ENCODE peak calls at places on chromosomes 5 and 9, in four cellular contexts. One of them, this sample, is unnamed.
A peak's percentile ranks its signal among the peaks of the same experiment; 100 is the strongest.

GRCh38 chr9:27538668-27539067 is 9.1 kb upstream of the MOB3B start:
- DNase-seq in AG04449: no peak
- DNase-seq in SJSA1: no peak
- DNase-seq in PC-3: no peak
- DNase-seq in this sample: no peak

GRCh38 chr9:132168347-132168746 is 6.5 kb downstream of the NTNG2 start:
- DNase-seq in AG04449: no peak
- DNase-seq in SJSA1: no peak
- DNase-seq in PC-3: peak; percentile 27
- DNase-seq in this sample: no peak

GRCh38 chr9:126095546-126096190 is 231.0 kb upstream of the MVB12B start:
- DNase-seq in AG04449: no peak
- DNase-seq in SJSA1: no peak
- DNase-seq in PC-3: no peak
- DNase-seq in this sample: no peak

GRCh38 chr5:2659071-2659470 is 92.4 kb downstream of the IRX2 start:
- DNase-seq in AG04449: no peak
- DNase-seq in SJSA1: peak; percentile 26
- DNase-seq in PC-3: no peak
- DNase-seq in this sample: no peak

GRCh38 chr5:128549496-128549895 is 11.5 kb upstream of the FBN2 start:
- DNase-seq in AG04449: no peak
- DNase-seq in SJSA1: no peak
- DNase-seq in PC-3: no peak
- DNase-seq in this sample: no peak

GRCh38 chr5:9207820-9208418 is 338.0 kb downstream of the SEMA5A start:
- DNase-seq in AG04449: no peak
- DNase-seq in SJSA1: no peak
- DNase-seq in PC-3: peak; percentile 90
- DNase-seq in this sample: no peak

GRCh38 chr5:74382864-74383618 is 257.5 kb downstream of the ENC1 start:
- DNase-seq in AG04449: peak; percentile 40
- DNase-seq in SJSA1: no peak
- DNase-seq in PC-3: peak; percentile 48
- DNase-seq in this sample: no peak

GRCh38 chr5:160045004-160045403 is 36.1 kb downstream of the TTC1 start:
- DNase-seq in AG04449: no peak
- DNase-seq in SJSA1: no peak
- DNase-seq in PC-3: no peak
- DNase-seq in this sample: no peak

GRCh38 chr5:114305402-114306207 is 56.3 kb upstream of the KCNN2 start:
- DNase-seq in AG04449: no peak
- DNase-seq in SJSA1: no peak
- DNase-seq in PC-3: peak; percentile 5
- DNase-seq in this sample: no peak

GRCh38 chr5:123035950-123036390 is 555 bp downstream of the PPIC start:
- DNase-seq in AG04449: no peak
- DNase-seq in SJSA1: peak; percentile 66
- DNase-seq in PC-3: peak; percentile 39
- DNase-seq in this sample: no peak

GRCh38 chr9:31188496-31188895 is 1195.9 kb upstream of the ACO1 start:
- DNase-seq in AG04449: no peak
- DNase-seq in SJSA1: no peak
- DNase-seq in PC-3: no peak
- DNase-seq in this sample: no peak

GRCh38 chr5:91271999-91272398 is 111.1 kb downstream of the ARRDC3 start:
- DNase-seq in AG04449: no peak
- DNase-seq in SJSA1: no peak
- DNase-seq in PC-3: no peak
- DNase-seq in this sample: no peak

GRCh38 chr9:77427256-77427927 is 220.7 kb downstream of the GNA14 start:
- DNase-seq in AG04449: no peak
- DNase-seq in SJSA1: no peak
- DNase-seq in PC-3: no peak
- DNase-seq in this sample: no peak

GRCh38 chr9:20512106-20512505 is 110.2 kb downstream of the MLLT3 start:
- DNase-seq in AG04449: peak; percentile 47
- DNase-seq in SJSA1: no peak
- DNase-seq in PC-3: peak; percentile 6
- DNase-seq in this sample: no peak

GRCh38 chr9:16294371-16294770 is 576.1 kb downstream of the BNC2 start:
- DNase-seq in AG04449: no peak
- DNase-seq in SJSA1: no peak
- DNase-seq in PC-3: no peak
- DNase-seq in this sample: no peak

GRCh38 chr5:151218177-151218576 is 5.7 kb downstream of the CCDC69 start:
- DNase-seq in AG04449: no peak
- DNase-seq in SJSA1: no peak
- DNase-seq in PC-3: no peak
- DNase-seq in this sample: no peak

DNA sequence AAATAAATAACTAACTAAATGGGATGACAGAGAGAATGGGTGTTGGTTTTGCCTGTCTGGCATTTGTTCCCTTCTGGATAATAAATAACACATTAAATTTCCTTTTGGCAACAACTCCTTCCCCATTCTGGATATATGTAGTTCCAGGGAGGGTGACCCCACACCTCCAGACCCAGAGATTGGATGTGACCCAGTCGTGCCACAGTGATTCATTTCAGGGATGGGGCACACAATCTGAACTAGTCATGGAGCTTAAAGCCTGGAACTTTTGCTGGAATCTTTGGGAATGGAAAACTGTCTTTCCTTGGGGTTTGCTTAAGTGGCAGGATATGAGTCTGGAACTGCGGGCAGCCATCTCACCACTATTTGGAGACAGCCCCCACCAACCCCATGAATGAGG is 11.3 kb downstream of the KLF9 start:
- DNase-seq in AG04449: no peak
- DNase-seq in SJSA1: no peak
- DNase-seq in PC-3: no peak
- DNase-seq in this sample: no peak
- H3K4me3 ChIP-seq in AG04449: no peak overlapping the region
- H3K4me3 ChIP-seq in SJSA1: no peak overlapping the region
- H3K4me3 ChIP-seq in PC-3: no peak overlapping the region
- H3K4me3 ChIP-seq in this sample: no peak overlapping the region

DNA sequence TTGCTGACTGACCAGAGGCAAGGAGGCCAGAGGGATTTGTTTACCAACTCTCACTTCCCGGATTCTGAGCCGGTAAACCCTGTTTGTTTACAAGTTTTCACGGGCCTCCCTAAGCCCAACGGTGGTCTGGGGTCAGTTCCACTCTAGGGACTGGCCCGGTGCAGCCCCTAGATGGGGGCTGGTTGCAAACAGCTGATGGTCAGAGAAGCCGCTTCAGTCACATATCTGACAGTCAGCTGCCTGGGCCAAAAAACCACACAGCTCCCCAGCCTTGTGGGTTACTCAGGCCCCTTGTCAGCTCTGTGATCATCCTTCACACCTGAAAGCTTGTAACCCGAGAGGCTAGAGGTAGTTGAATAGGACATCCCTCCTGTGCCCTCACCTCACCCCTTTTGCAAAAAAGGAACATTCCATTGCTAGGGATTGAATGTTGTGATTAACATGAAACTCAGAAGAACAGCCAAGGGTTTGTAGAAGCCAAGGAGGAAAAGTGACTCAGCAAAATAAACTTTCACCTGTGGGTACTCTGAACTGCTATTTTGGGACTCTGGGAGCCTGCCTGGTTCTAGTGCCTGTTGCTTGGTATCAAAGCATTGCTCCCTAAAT is 40.4 kb downstream of the SAR1B start:
- DNase-seq in AG04449: no peak
- DNase-seq in SJSA1: no peak
- DNase-seq in PC-3: peak; percentile 81
- DNase-seq in this sample: no peak
- H3K4me3 ChIP-seq in AG04449: no peak overlapping the region
- H3K4me3 ChIP-seq in SJSA1: no peak overlapping the region
- H3K4me3 ChIP-seq in PC-3: no peak overlapping the region
- H3K4me3 ChIP-seq in this sample: no peak overlapping the region

DNA sequence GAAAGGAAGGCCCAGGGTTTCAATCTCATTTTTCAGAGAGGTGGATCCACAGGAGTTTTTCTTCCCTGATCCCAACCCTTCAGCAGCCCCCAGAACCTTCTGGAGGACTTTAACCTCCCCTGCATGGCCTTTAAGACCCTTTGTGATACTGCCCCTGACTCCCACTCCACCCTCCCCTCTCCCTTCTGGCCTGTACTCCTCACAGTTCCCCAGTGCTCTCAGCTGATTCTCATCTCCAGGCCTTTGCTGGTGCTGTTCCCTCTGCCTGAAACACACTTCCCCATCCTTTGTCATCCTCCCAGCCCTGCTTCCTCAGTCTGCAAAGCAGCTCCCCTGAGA is 18.5 kb downstream of the NEURL1B start:
- DNase-seq in AG04449: no peak
- DNase-seq in SJSA1: no peak
- DNase-seq in PC-3: no peak
- DNase-seq in this sample: no peak
- H3K4me3 ChIP-seq in AG04449: no peak overlapping the region
- H3K4me3 ChIP-seq in SJSA1: no peak overlapping the region
- H3K4me3 ChIP-seq in PC-3: no peak overlapping the region
- H3K4me3 ChIP-seq in this sample: no peak overlapping the region

GRCh38 chr9:99184427-99185327 is 37.1 kb downstream of the ALG2 start:
- DNase-seq in AG04449: peak; percentile 51
- DNase-seq in SJSA1: peak; percentile 81
- DNase-seq in PC-3: peak; percentile 85
- DNase-seq in this sample: peak; percentile 59
- H3K4me3 ChIP-seq in AG04449: peak overlapping the region; percentile 15
- H3K4me3 ChIP-seq in SJSA1: no peak overlapping the region
- H3K4me3 ChIP-seq in PC-3: peak overlapping the region; percentile 50
- H3K4me3 ChIP-seq in this sample: no peak overlapping the region

This sample was measured in CD8-positive, alpha-beta T cell.